ENCODE peak calls at places on chromosomes 16 and 17, in seven cellular contexts. V is lung, R is mesothelial cell of epicardium, E is NCI-H1436, C is choroid plexus epithelial cell, H is T-helper 1 cell, Z is myocyte. K is an unnamed sample.

GRCh38 chr16:89785523-89786155 is 30.8 kb downstream of the FANCA start:
- DNase-seq in H (peak; percentile 29), V (no peak), Z (no peak), R (no peak), C (no peak), E (no peak), K (no peak)

GRCh38 chr16:30797670-30798309 is 10.8 kb upstream of the ZNF629 start:
- DNase-seq in V (no peak), E (no peak), C (peak; percentile 21), H (no peak), R (no peak), Z (no peak), K (no peak)

GRCh38 chr16:3304370-3304769 is 860 bp downstream of the TIGD7 start:
- DNase-seq in V (no peak), H (no peak), Z (no peak), E (no peak), C (peak; percentile 42), R (no peak), K (no peak)

GRCh38 chr16:73329363-73330306 is 281.7 kb upstream of the ZFHX3 start:
- DNase-seq in H (no peak), R (no peak), C (no peak), Z (no peak), V (no peak), E (no peak), K (no peak)

GRCh38 chr17:76248013-76248782 is 7.9 kb upstream of the RNF157 start:
- DNase-seq in R (no peak), C (peak; percentile 47), H (no peak), E (no peak), Z (no peak), V (no peak), K (no peak)

GRCh38 chr16:3164121-3164991 is 23.6 kb upstream of the OR1F1 start:
- DNase-seq in Z (no peak), V (no peak), E (no peak), H (no peak), R (no peak), C (no peak), K (no peak)

GRCh38 chr17:73165616-73166404 is 1.0 kb downstream of the SSTR2 start:
- DNase-seq in Z (no peak), R (peak; percentile 50), H (no peak), E (peak; percentile 11), V (no peak), C (no peak), K (no peak)

GRCh38 chr16:75273054-75273925 is 21.9 kb upstream of the BCAR1 start:
- DNase-seq in E (no peak), C (no peak), H (no peak), V (no peak), Z (no peak), R (no peak), K (no peak)

GRCh38 chr16:65773319-65773874 is 593.1 kb upstream of the CDH5 start:
- DNase-seq in Z (no peak), C (no peak), E (no peak), H (no peak), V (no peak), R (no peak), K (peak; percentile 55)

GRCh38 chr17:1793447-1793806 is 31.6 kb downstream of the SERPINF1 start:
- DNase-seq in V (no peak), E (no peak), Z (peak; percentile 55), R (no peak), C (no peak), H (no peak), K (no peak)